ENCODE peak calls at places on chromosomes 3 and 15, in six cellular contexts. B is PC-3, Q is esophagus squamous epithelium, G is heart right ventricle, V is colonic mucosa, F is psoas muscle. E is an unnamed sample.

GRCh38 chr3:32217339-32217738 is 21.1 kb upstream of the CMTM8 start:
- DNase-seq in G (no peak), Q (no peak), V (no peak), B (no peak), F (no peak), E (no peak)

GRCh38 chr15:26235864-26236263 is 372.7 kb upstream of the ATP10A start:
- DNase-seq in B (no peak), Q (no peak), V (no peak), G (no peak), F (no peak), E (no peak)

GRCh38 chr3:40847571-40847992 is 322.8 kb downstream of the ZNF621 start:
- DNase-seq in V (no peak), G (no peak), B (peak; percentile 7), Q (no peak), F (no peak), E (no peak)

GRCh38 chr3:11367116-11367781 is 95.1 kb downstream of the ATG7 start:
- DNase-seq in B (peak; percentile 27), G (no peak), Q (no peak), V (peak; percentile 32), F (peak; percentile 36), E (no peak)

GRCh38 chr15:74265046-74265639 is 29.0 kb downstream of the CCDC33 start:
- DNase-seq in V (no peak), G (peak; percentile 30), F (peak; percentile 25), B (peak; percentile 26), Q (no peak), E (no peak)

GRCh38 chr3:31942446-31942845 is 38.6 kb downstream of the OSBPL10 start:
- DNase-seq in V (no peak), B (no peak), G (no peak), Q (no peak), F (no peak), E (no peak)

GRCh38 chr3:170137971-170138370 is 43.6 kb downstream of the PHC3 start:
- DNase-seq in V (no peak), G (no peak), B (no peak), Q (no peak), F (no peak), E (no peak)

GRCh38 chr3:43363621-43364266 is 77.4 kb downstream of the SNRK start:
- DNase-seq in B (no peak), G (peak; percentile 76), F (peak; percentile 58), Q (no peak), V (no peak), E (no peak)

GRCh38 chr3:177238661-177239216 is 41.5 kb upstream of the TBL1XR1 start:
- DNase-seq in F (no peak), G (no peak), Q (no peak), B (no peak), V (no peak), E (no peak)
- TF ChIP-seq CTCF in F (no peak), G (no peak), Q (no peak), B (no peak), V (no peak), E (no peak)

GRCh38 chr3:177041021-177041729 is 156.1 kb downstream of the TBL1XR1 start:
- DNase-seq in F (peak; percentile 21), V (no peak), Q (no peak), G (no peak), B (peak; percentile 20), E (no peak)
- H3K27ac ChIP-seq in F (peak overlapping the region; percentile 67), V (no peak overlapping the region), Q (peak overlapping the region; percentile 50), G (peak overlapping the region; percentile 44), B (no peak overlapping the region), E (no peak overlapping the region)

GRCh38 chr3:46868301-46868700 is 5.1 kb upstream of the MYL3 start:
- DNase-seq in V (no peak), F (no peak), G (no peak), Q (no peak), B (no peak), E (no peak)

GRCh38 chr3:46865546-46865945 is 2.3 kb upstream of the MYL3 start:
- DNase-seq in F (peak; percentile 13), V (no peak), Q (no peak), B (no peak), G (peak; percentile 15), E (no peak)

GRCh38 chr3:46866032-46866595 is 2.9 kb upstream of the MYL3 start:
- DNase-seq in V (no peak), Q (no peak), G (peak; percentile 12), F (no peak), B (no peak), E (no peak)

GRCh38 chr3:46867550-46867898 is 4.3 kb upstream of the MYL3 start:
- DNase-seq in G (peak; percentile 92), B (no peak), F (peak; percentile 89), V (peak; percentile 54), Q (no peak), E (no peak)

DNA sequence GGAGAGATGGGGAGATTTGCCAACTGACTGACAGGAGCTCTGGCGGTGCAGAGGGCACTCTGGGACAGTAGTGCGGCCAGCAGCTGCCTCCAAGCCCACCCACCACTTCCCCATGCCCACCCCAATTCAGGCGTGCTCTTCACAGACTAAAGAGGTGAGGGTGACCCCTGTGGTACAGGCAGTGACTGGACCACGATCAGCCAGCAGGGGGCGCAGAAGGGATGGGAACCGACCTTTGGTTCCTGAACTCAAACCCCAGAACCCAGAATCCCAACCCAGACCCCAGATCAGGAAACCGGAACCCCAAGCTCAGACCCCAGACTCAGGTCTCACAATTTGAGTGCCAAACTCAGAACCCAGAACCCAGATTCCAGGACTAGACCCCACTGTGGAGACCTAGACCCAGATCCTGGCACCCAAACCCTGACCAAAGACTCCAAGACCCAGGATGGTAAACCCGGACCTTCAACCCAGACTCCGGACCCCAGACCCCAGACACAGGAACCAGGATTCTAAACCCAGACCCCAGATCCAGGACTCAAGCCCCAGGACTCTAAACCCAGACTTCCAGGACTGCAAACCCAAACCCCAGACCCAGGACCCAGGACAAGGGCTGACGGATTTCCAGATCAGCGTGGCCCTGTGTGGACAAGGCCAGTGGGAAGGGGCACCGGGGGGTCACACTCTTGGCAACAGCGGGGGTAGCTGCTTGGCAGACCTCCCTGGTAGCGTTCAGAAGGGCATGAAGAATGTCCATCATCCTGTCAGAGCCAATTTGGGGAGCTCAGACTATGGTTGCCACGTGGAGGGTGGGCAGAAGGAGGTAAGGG is 3.7 kb upstream of the MYL3 start:
- DNase-seq in B (peak; percentile 74), V (peak; percentile 84), F (peak; percentile 86), G (peak; percentile 94), Q (no peak), E (peak; percentile 39)
- TF ChIP-seq CTCF in B (peak; percentile 94), V (peak; percentile 93), F (peak; percentile 76), G (peak; percentile 91), Q (peak; percentile 85), E (peak; percentile 78)

DNA sequence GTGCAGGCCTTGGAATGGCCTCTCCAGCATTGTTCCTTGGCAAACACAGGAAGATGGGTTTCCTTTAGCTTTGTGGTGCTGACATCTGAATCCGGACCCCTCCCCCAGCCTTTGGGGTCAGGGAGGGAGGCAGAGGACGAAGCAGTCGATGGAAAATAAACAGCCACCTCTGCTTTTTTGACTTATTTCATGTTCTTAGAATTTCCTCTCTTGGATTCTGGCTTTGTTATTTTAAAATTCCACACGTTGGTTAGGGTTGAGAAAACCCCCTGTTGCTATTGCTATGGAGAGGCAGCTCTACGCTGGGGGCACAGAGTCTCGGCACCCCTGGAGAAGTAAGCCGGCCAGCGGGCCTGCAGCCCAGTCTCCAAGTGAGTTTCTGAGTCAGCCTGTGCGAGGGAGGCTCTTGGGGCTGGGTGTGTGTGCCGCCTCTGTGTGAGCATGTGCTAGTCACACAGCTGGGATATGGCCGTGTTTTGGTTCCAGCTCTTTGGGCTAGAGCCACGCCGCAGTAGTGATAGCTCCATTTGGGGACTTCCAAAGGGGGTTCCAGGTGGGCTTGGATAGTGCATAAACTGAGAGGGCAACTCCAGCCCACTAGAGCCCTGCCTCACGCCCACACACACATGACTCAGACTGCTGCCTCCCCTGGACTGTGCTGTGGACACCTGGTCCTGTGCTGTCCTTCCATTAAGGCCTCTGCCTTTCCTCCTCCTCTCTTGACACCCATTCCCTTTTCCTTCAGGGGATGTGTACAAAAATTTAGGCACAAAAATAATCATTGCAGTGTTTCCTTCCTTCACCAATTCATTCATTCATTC is 58.8 kb downstream of the AMOTL2 start:
- DNase-seq in Q (no peak), V (peak; percentile 42), G (peak; percentile 75), F (peak; percentile 88), B (peak; percentile 18), E (no peak)
- H3K27ac ChIP-seq in Q (peak overlapping the region; percentile 94), V (peak overlapping the region; percentile 36), G (peak overlapping the region; percentile 97), F (peak overlapping the region; percentile 74), B (no peak overlapping the region), E (peak overlapping the region; percentile 83)

DNA sequence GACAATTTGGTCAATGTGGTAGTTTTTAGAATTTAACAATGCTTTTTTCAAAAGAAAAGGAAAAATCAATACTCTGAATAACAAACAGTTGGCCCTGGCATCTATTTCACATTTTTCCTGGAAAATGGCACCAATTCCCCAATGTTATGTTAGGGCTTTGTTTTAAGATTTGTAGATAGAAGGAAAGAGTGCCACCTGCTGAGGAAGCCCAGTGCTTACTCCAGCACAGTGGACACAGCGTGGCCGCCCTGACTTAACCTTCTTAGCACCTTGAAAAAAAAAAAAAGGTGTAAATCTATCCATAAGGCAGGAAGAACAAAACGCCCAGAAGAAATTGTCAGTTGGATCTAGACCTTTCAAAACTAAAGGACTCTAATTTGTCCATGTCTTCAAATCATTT is 110.7 kb upstream of the CNTN4 start:
- DNase-seq in Q (no peak), V (peak; percentile 22), B (no peak), G (no peak), F (no peak), E (no peak)
- TF ChIP-seq CTCF in Q (no peak), V (peak; percentile 17), B (no peak), G (no peak), F (no peak), E (no peak)

DNA sequence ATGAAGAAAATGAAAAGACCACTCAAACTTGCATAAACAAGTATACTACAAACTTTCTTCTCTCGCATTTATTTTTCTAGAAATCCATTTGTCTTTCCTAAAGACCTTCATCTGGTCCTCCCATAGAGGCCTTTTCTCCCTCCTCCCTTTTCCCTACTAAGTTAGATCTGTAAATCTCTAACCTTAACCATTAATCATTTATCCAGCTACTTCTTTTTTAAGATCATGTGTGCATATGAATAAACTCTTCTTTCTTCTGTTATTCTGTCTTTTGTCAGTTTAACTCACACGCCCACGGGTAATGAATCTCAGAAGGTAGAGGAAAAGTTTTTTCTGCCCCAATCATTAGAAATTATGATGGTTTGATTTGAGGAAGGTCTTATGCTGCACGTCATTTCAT is 48.7 kb upstream of the FHIT start:
- DNase-seq in Q (no peak), F (no peak), V (no peak), G (no peak), B (no peak), E (no peak)
- H3K27ac ChIP-seq in Q (no peak overlapping the region), F (no peak overlapping the region), V (no peak overlapping the region), G (no peak overlapping the region), B (no peak overlapping the region), E (no peak overlapping the region)

GRCh38 chr3:146638718-146639117 is 33.6 kb upstream of the PLSCR5 start:
- DNase-seq in G (no peak), Q (no peak), B (peak; percentile 36), V (no peak), F (no peak), E (no peak)
- TF ChIP-seq CTCF in G (no peak), Q (no peak), B (peak; percentile 38), V (no peak), F (peak; percentile 15), E (peak; percentile 54)

GRCh38 chr3:9349321-9350117 is 13.3 kb upstream of the THUMPD3 start:
- DNase-seq in V (no peak), B (peak; percentile 91), G (no peak), Q (no peak), F (no peak), E (peak; percentile 15)
- H3K27ac ChIP-seq in V (no peak overlapping the region), B (peak overlapping the region; percentile 98), G (no peak overlapping the region), Q (peak overlapping the region; percentile 4), F (no peak overlapping the region), E (no peak overlapping the region)

E was measured in RWPE1.